ENCODE peak calls at places on chromosomes 2 and 18, in nine cellular contexts. One of them, this sample, is unnamed.

GRCh38 chr2:111975053-111975552 is 76.7 kb downstream of the MERTK start:
- DNase-seq in naive thymus-derived CD8-positive, alpha-beta T cell: no peak
- DNase-seq in lower lobe of right lung: no peak
- DNase-seq in activated CD4-positive, alpha-beta T cell treated with anti-CD3 and anti-CD28 coated beads, Interleukin-2, amount 50 U/mL, for 48 hours: no peak
- DNase-seq in activated T-cell treated with anti-CD3 and anti-CD28 coated beads for 24 hours: no peak
- DNase-seq in SW480: peak
- DNase-seq in brain microvascular endothelial cell: peak
- DNase-seq in D341Med: no peak
- DNase-seq in A673: peak
- DNase-seq in this sample: no peak

GRCh38 chr18:43525149-43525548 is 247.9 kb upstream of the SYT4 start:
- DNase-seq in naive thymus-derived CD8-positive, alpha-beta T cell: no peak
- DNase-seq in A673: no peak
- DNase-seq in activated CD4-positive, alpha-beta T cell treated with anti-CD3 and anti-CD28 coated beads, Interleukin-2, amount 50 U/mL, for 48 hours: no peak
- DNase-seq in lower lobe of right lung: no peak
- DNase-seq in D341Med: no peak
- DNase-seq in brain microvascular endothelial cell: no peak
- DNase-seq in SW480: peak
- DNase-seq in activated T-cell treated with anti-CD3 and anti-CD28 coated beads for 24 hours: no peak
- DNase-seq in this sample: no peak

GRCh38 chr2:226211439-226211838 is 588.2 kb downstream of the IRS1 start:
- DNase-seq in activated CD4-positive, alpha-beta T cell treated with anti-CD3 and anti-CD28 coated beads, Interleukin-2, amount 50 U/mL, for 48 hours: no peak
- DNase-seq in D341Med: no peak
- DNase-seq in naive thymus-derived CD8-positive, alpha-beta T cell: no peak
- DNase-seq in A673: peak
- DNase-seq in SW480: no peak
- DNase-seq in brain microvascular endothelial cell: peak
- DNase-seq in activated T-cell treated with anti-CD3 and anti-CD28 coated beads for 24 hours: no peak
- DNase-seq in lower lobe of right lung: no peak
- DNase-seq in this sample: no peak

GRCh38 chr2:148930046-148930775 is 55.2 kb downstream of the KIF5C start:
- DNase-seq in SW480: no peak
- DNase-seq in A673: peak
- DNase-seq in activated CD4-positive, alpha-beta T cell treated with anti-CD3 and anti-CD28 coated beads, Interleukin-2, amount 50 U/mL, for 48 hours: no peak
- DNase-seq in lower lobe of right lung: no peak
- DNase-seq in D341Med: peak
- DNase-seq in brain microvascular endothelial cell: peak
- DNase-seq in activated T-cell treated with anti-CD3 and anti-CD28 coated beads for 24 hours: no peak
- DNase-seq in naive thymus-derived CD8-positive, alpha-beta T cell: no peak
- DNase-seq in this sample: no peak

GRCh38 chr2:237996041-237996593 is 29.3 kb downstream of the UBE2F start:
- DNase-seq in A673: no peak
- DNase-seq in D341Med: no peak
- DNase-seq in lower lobe of right lung: peak
- DNase-seq in activated CD4-positive, alpha-beta T cell treated with anti-CD3 and anti-CD28 coated beads, Interleukin-2, amount 50 U/mL, for 48 hours: no peak
- DNase-seq in naive thymus-derived CD8-positive, alpha-beta T cell: no peak
- DNase-seq in brain microvascular endothelial cell: no peak
- DNase-seq in activated T-cell treated with anti-CD3 and anti-CD28 coated beads for 24 hours: no peak
- DNase-seq in SW480: no peak
- DNase-seq in this sample: no peak

GRCh38 chr2:180291060-180291459 is 284.0 kb upstream of the CWC22 start:
- DNase-seq in D341Med: no peak
- DNase-seq in A673: no peak
- DNase-seq in activated T-cell treated with anti-CD3 and anti-CD28 coated beads for 24 hours: no peak
- DNase-seq in naive thymus-derived CD8-positive, alpha-beta T cell: no peak
- DNase-seq in brain microvascular endothelial cell: peak
- DNase-seq in activated CD4-positive, alpha-beta T cell treated with anti-CD3 and anti-CD28 coated beads, Interleukin-2, amount 50 U/mL, for 48 hours: no peak
- DNase-seq in SW480: no peak
- DNase-seq in lower lobe of right lung: no peak
- DNase-seq in this sample: no peak

GRCh38 chr18:38545071-38545470 is 979.5 kb upstream of the CELF4 start:
- DNase-seq in naive thymus-derived CD8-positive, alpha-beta T cell: no peak
- DNase-seq in brain microvascular endothelial cell: no peak
- DNase-seq in SW480: no peak
- DNase-seq in activated T-cell treated with anti-CD3 and anti-CD28 coated beads for 24 hours: no peak
- DNase-seq in activated CD4-positive, alpha-beta T cell treated with anti-CD3 and anti-CD28 coated beads, Interleukin-2, amount 50 U/mL, for 48 hours: peak
- DNase-seq in A673: peak
- DNase-seq in lower lobe of right lung: no peak
- DNase-seq in D341Med: peak
- DNase-seq in this sample: no peak

GRCh38 chr2:38428940-38429339 is 51.9 kb upstream of the ATL2 start:
- DNase-seq in lower lobe of right lung: no peak
- DNase-seq in D341Med: no peak
- DNase-seq in naive thymus-derived CD8-positive, alpha-beta T cell: no peak
- DNase-seq in activated T-cell treated with anti-CD3 and anti-CD28 coated beads for 24 hours: no peak
- DNase-seq in activated CD4-positive, alpha-beta T cell treated with anti-CD3 and anti-CD28 coated beads, Interleukin-2, amount 50 U/mL, for 48 hours: no peak
- DNase-seq in A673: no peak
- DNase-seq in brain microvascular endothelial cell: no peak
- DNase-seq in SW480: no peak
- DNase-seq in this sample: no peak

GRCh38 chr2:31558401-31559295 is 22.1 kb downstream of the SRD5A2 start:
- DNase-seq in lower lobe of right lung: no peak
- DNase-seq in A673: no peak
- DNase-seq in SW480: peak
- DNase-seq in D341Med: no peak
- DNase-seq in activated CD4-positive, alpha-beta T cell treated with anti-CD3 and anti-CD28 coated beads, Interleukin-2, amount 50 U/mL, for 48 hours: no peak
- DNase-seq in naive thymus-derived CD8-positive, alpha-beta T cell: no peak
- DNase-seq in activated T-cell treated with anti-CD3 and anti-CD28 coated beads for 24 hours: no peak
- DNase-seq in brain microvascular endothelial cell: peak
- DNase-seq in this sample: no peak

GRCh38 chr2:134670955-134671354 is 47.8 kb downstream of the TMEM163 start:
- DNase-seq in lower lobe of right lung: peak
- DNase-seq in activated T-cell treated with anti-CD3 and anti-CD28 coated beads for 24 hours: no peak
- DNase-seq in activated CD4-positive, alpha-beta T cell treated with anti-CD3 and anti-CD28 coated beads, Interleukin-2, amount 50 U/mL, for 48 hours: no peak
- DNase-seq in SW480: peak
- DNase-seq in A673: no peak
- DNase-seq in D341Med: no peak
- DNase-seq in naive thymus-derived CD8-positive, alpha-beta T cell: no peak
- DNase-seq in brain microvascular endothelial cell: no peak
- DNase-seq in this sample: no peak

GRCh38 chr2:101188683-101189405 is 37.7 kb upstream of the TBC1D8 start:
- DNase-seq in activated T-cell treated with anti-CD3 and anti-CD28 coated beads for 24 hours: no peak
- DNase-seq in D341Med: peak
- DNase-seq in SW480: no peak
- DNase-seq in lower lobe of right lung: no peak
- DNase-seq in naive thymus-derived CD8-positive, alpha-beta T cell: no peak
- DNase-seq in A673: peak
- DNase-seq in activated CD4-positive, alpha-beta T cell treated with anti-CD3 and anti-CD28 coated beads, Interleukin-2, amount 50 U/mL, for 48 hours: peak
- DNase-seq in brain microvascular endothelial cell: peak
- DNase-seq in this sample: peak